ENCODE peak calls at places on chromosome 6, in ten cellular contexts. G, N, Z, F, E, W, S, M, I and Y are unnamed samples.

GRCh38 chr6:69696273-69696672 is 100.5 kb downstream of the LMBRD1 start:
- DNase-seq in E (no peak), Z (no peak), W (no peak), I (no peak), G (no peak), F (no peak), S (no peak), N (no peak), M (no peak), Y (no peak)

GRCh38 chr6:80021591-80021990 is 17.1 kb downstream of the TTK start:
- DNase-seq in G (no peak), S (no peak), E (no peak), F (no peak), I (no peak), Z (no peak), N (no peak), M (no peak), W (no peak), Y (no peak)

GRCh38 chr6:118387921-118388701 is 160.0 kb upstream of the PLN start:
- DNase-seq in Z (no peak), W (no peak), F (no peak), N (no peak), I (no peak), G (no peak), S (peak), M (no peak), E (no peak), Y (no peak)

GRCh38 chr6:140415266-140415665 is 1040.8 kb upstream of the CITED2 start:
- DNase-seq in M (no peak), N (no peak), I (no peak), W (no peak), F (no peak), G (no peak), Z (no peak), E (no peak), S (no peak), Y (no peak)

GRCh38 chr6:54282186-54282585 is 26.1 kb upstream of the TINAG start:
- DNase-seq in W (no peak), M (no peak), F (no peak), E (no peak), I (no peak), S (peak), G (no peak), Z (no peak), N (no peak), Y (no peak)

GRCh38 chr6:146047356-146047755 is 18.5 kb downstream of the GRM1 start:
- DNase-seq in N (no peak), Z (no peak), E (no peak), S (no peak), G (no peak), M (no peak), F (no peak), W (no peak), I (no peak), Y (no peak)

GRCh38 chr6:4225207-4225872 is 90.0 kb upstream of the ECI2 start:
- DNase-seq in I (no peak), G (no peak), M (no peak), F (no peak), E (no peak), N (peak), S (no peak), Z (no peak), W (no peak), Y (no peak)

GRCh38 chr6:138576303-138576702 is 77.0 kb upstream of the NHSL1 start:
- DNase-seq in Z (no peak), E (no peak), M (no peak), G (no peak), W (no peak), F (no peak), I (no peak), S (no peak), N (peak), Y (no peak)